ENCODE peak calls at places on chromosomes 1 and 21, in five cellular contexts. N, K, Q, A and B are unnamed samples.

GRCh38 chr1:175844877-175845276 is 101.5 kb upstream of the TNR start:
- DNase-seq in N (no peak), A (no peak), Q (no peak), K (no peak), B (no peak)

GRCh38 chr1:12553963-12554362 is 64.0 kb downstream of the DHRS3 start:
- DNase-seq in N (no peak), K (no peak), Q (no peak), A (no peak), B (no peak)

GRCh38 chr1:206563367-206563953 is 48.8 kb downstream of the EIF2D start:
- DNase-seq in A (no peak), K (peak), N (no peak), Q (peak), B (no peak)

GRCh38 chr1:64856564-64856963 is 109.8 kb downstream of the JAK1 start:
- DNase-seq in K (peak), N (peak), A (peak), Q (no peak), B (no peak)

GRCh38 chr1:26350701-26351590 is 3.0 kb downstream of the CRYBG2 start:
- DNase-seq in A (no peak), K (no peak), Q (no peak), N (no peak), B (no peak)

GRCh38 chr1:60227581-60228252 is 154.1 kb upstream of the C1orf87 start:
- DNase-seq in K (peak), A (no peak), N (peak), Q (peak), B (peak)

GRCh38 chr1:46199233-46199749 is 1.1 kb upstream of the POMGNT1 start:
- DNase-seq in N (no peak), K (no peak), Q (no peak), A (no peak), B (no peak)

GRCh38 chr1:90614872-90615271 is 102.2 kb downstream of the BARHL2 start:
- DNase-seq in N (no peak), A (no peak), K (no peak), Q (no peak), B (no peak)

GRCh38 chr1:235779770-235780169 is 86.9 kb downstream of the LYST start:
- DNase-seq in K (no peak), Q (no peak), A (no peak), N (no peak), B (no peak)

GRCh38 chr1:171270806-171271205 is 22.5 kb downstream of the FMO1 start:
- DNase-seq in K (no peak), Q (no peak), N (no peak), A (no peak), B (no peak)

GRCh38 chr1:224554620-224555259 is 61.4 kb upstream of the CNIH3 start:
- DNase-seq in Q (peak), K (no peak), A (no peak), N (peak), B (no peak)

GRCh38 chr1:37763791-37764741 is 854 bp downstream of the EPHA10 start:
- DNase-seq in Q (no peak), K (peak), A (no peak), N (peak), B (no peak)

GRCh38 chr21:31335957-31336738 is 7.9 kb downstream of the TIAM1 start:
- DNase-seq in Q (peak), K (peak), A (no peak), N (peak), B (peak)

GRCh38 chr1:226939439-226940028 is 560 bp upstream of the COQ8A start:
- DNase-seq in A (peak), N (no peak), Q (no peak), K (peak), B (no peak)

GRCh38 chr21:33232640-33233039 is 2.9 kb downstream of the IFNAR2 start:
- DNase-seq in N (no peak), K (no peak), Q (no peak), A (no peak), B (no peak)

GRCh38 chr1:20974069-20974468 is 187.0 kb upstream of the HP1BP3 start:
- DNase-seq in K (no peak), N (no peak), Q (no peak), A (no peak), B (peak)

GRCh38 chr1:44854985-44855384 is 11.9 kb upstream of the PTCH2 start:
- DNase-seq in N (no peak), A (no peak), Q (no peak), K (no peak), B (no peak)

GRCh38 chr1:94731891-94732290 is 88.3 kb upstream of the SLC44A3 start:
- DNase-seq in Q (no peak), A (no peak), N (no peak), K (no peak), B (no peak)

GRCh38 chr1:164726235-164726634 is 167.3 kb downstream of the PBX1 start:
- DNase-seq in Q (peak), N (peak), K (peak), A (peak), B (peak)

GRCh38 chr1:68231627-68232303 is 558 bp downstream of the WLS start:
- DNase-seq in Q (no peak), N (peak), A (peak), K (peak), B (no peak)

GRCh38 chr1:186680031-186681012 is at the start of gene PTGS2:
- DNase-seq in K (peak), N (peak), A (peak), Q (peak), B (peak)

GRCh38 chr1:220342853-220343252 is 70.6 kb upstream of the RAB3GAP2 start:
- DNase-seq in Q (no peak), K (no peak), A (no peak), N (no peak), B (no peak)

GRCh38 chr1:223031690-223032601 is 111.1 kb downstream of the TLR5 start:
- DNase-seq in K (peak), Q (no peak), A (peak), N (peak), B (peak)

GRCh38 chr1:193456883-193457282 is 270.5 kb upstream of the B3GALT2 start:
- DNase-seq in N (peak), K (peak), A (no peak), Q (peak), B (no peak)

GRCh38 chr1:42145726-42146125 is 7.5 kb upstream of the GUCA2B start:
- DNase-seq in A (no peak), Q (no peak), N (no peak), K (no peak), B (no peak)

GRCh38 chr1:81349194-81349965 is 451.4 kb upstream of the ADGRL2 start:
- DNase-seq in K (no peak), Q (no peak), A (no peak), N (no peak), B (no peak)

DNA sequence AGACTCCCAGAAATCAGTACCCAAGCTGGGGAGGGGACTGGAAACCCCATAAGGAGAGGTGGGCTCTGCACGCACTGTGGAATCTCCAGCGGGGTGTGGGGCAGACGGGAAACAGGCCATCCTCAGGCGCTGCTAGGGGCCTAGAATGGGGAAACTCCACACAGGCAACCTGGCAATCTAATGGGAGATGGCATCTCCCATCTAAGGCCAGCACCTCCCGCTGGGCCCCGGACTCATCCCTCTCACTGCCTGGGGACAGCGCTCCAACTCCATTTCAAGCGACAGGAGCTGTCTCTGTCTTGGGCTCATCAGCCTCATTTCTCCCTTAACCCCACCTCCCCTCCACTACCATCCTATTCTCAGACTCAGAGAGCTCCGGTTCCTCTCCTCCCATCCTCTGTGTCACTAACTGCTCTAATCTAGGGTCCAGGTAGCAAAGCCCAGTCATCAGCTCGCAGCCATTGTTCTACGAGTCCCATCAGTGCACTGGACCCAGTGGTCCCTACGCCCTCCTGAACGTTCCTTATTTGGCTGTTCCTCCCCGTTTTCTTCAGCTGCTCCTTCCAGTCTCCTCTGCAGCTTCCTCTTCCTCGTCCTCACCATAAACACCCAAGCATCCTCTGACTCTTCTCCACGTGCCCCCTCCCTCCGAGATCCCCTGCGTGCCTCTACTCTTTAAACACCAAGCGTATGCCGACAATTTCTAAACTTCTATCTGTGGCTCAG is 93.3 kb upstream of the CASZ1 start:
- DNase-seq in A (no peak), Q (no peak), N (no peak), K (no peak), B (no peak)
- H3K4me3 ChIP-seq in A (no peak), Q (no peak), N (no peak), K (no peak), B (no peak)

GRCh38 chr1:99659755-99660210 is 13.9 kb downstream of the PALMD start:
- DNase-seq in N (no peak), A (no peak), Q (peak), K (peak), B (no peak)

GRCh38 chr1:99658031-99658290 is 12.0 kb downstream of the PALMD start:
- DNase-seq in N (no peak), A (no peak), K (no peak), Q (no peak), B (no peak)

GRCh38 chr1:99662581-99663208 is 16.8 kb downstream of the PALMD start:
- DNase-seq in K (peak), A (peak), N (peak), Q (peak), B (peak)

GRCh38 chr1:99661780-99662179 is 15.9 kb downstream of the PALMD start:
- DNase-seq in N (peak), A (no peak), Q (peak), K (peak), B (no peak)

GRCh38 chr1:99660496-99660895 is 14.6 kb downstream of the PALMD start:
- DNase-seq in A (no peak), N (no peak), Q (peak), K (peak), B (no peak)
- TF ChIP-seq CTCF in A (no peak), N (no peak), Q (no peak), K (no peak), B (no peak)

DNA sequence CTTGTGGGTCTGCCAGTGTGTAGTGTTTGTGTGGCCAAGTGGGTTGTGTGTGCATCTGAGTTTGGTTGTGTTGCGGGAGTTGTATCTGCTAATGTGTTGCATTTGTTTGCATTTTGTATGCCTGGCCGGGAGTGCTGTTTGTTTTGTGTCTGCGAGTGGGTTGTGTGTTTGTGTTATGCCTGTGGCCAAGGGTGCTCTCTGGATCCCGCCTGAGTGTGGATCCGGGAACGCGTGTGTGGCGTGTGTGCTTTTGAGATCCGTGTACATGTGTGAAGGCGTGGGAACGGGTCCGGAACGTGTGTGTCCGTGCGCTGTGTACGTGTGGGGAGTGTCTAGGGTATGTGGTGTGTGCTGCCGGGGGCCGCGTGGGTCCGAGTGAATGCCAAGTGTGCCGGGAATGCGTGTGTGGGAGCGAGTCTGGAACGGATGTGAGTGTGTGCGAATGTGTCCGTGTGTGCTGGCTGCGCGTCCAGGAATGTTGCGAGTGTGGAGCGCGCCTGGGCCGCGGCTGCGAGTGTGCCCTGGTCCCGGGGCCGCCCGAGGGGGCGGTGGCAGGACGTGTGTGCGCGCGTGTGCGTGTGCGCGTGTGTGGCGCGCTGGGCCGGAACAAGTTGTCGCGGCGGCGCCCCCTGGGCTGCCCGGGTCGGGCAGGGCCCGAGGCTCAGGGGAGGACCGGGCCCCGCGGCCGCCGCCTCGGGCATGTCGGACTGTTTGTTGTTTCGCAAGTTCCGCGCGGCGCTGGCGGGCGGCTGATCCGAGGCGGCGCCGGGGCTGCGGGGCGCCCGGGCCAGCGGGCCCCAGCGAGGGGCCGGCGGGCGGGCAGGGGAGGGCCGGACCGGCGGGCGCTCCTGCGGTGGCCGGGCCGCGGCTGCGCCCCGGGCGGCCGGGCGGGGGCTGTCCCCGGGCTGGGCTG is 927 bp downstream of the PTPRU start:
- DNase-seq in K (peak), A (peak), Q (peak), N (peak), B (no peak)
- H3K4me3 ChIP-seq in K (peak), A (peak), Q (peak), N (peak), B (peak)

DNA sequence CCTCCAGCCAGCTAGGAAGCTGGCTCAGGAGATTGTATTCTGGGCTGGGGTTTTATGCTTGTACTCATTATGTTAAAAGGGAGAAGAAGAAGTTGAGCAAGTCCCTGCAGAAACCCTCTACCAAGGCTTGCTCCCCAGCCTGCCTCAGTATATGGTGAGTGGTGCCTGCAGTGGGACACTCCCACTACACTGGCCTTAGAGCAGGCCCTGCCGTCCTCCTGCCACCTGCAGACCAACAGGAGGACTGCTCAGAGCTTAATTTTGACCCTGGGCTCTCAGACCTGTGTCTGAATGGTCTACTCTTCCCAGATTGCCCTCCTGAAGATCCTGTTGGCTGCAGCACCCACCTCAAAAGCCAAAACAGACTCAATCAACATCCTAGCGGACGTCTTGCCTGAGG is 13.0 kb downstream of the STRIP1 start:
- DNase-seq in A (no peak), K (no peak), Q (no peak), N (no peak), B (no peak)
- TF ChIP-seq CTCF in A (no peak), K (no peak), Q (peak), N (no peak), B (peak)

GRCh38 chr1:180173952-180174351 is 19.3 kb downstream of the QSOX1 start:
- DNase-seq in Q (no peak), K (no peak), N (peak), A (peak), B (no peak)
- H3K4me3 ChIP-seq in Q (no peak), K (no peak), N (no peak), A (no peak), B (no peak)

DNA sequence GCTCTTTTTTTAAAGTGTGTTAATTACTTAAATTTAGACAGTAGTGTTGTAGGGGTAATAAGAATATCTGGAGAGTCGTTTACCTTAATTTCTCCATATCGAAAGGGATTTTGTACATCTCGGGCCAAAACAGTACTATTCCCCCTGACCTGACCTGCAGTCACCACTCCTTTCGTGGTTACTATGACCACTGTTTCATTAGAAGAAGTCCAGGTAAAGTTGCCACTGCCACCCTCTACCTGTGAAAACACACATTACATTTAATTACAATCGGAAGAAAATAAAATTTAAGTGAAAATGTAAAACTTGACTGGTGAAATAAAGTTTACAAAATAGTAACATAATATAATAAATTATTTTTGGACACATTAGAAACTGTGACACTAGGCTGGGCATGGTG is 37.2 kb downstream of the NUP210L start:
- DNase-seq in N (no peak), K (no peak), Q (no peak), A (no peak), B (no peak)
- TF ChIP-seq CTCF in N (no peak), K (no peak), Q (no peak), A (no peak), B (no peak)